ENCODE peak calls at places on chromosomes 6 and 20, in four cellular contexts. K, F, S and R are unnamed samples.

GRCh38 chr6:109978174-109979032 is at the start of gene GPR6:
- DNase-seq in K (peak), F (peak), S (no peak), R (no peak)

GRCh38 chr6:148629910-148630470 is 116.8 kb upstream of the UST start:
- DNase-seq in K (no peak), F (no peak), S (no peak), R (no peak)

GRCh38 chr6:41935190-41935569 is 6.4 kb downstream of the CCND3 start:
- DNase-seq in K (no peak), F (peak), S (no peak), R (no peak)

GRCh38 chr6:7479801-7480266 is 61.6 kb upstream of the DSP start:
- DNase-seq in K (peak), F (no peak), S (no peak), R (no peak)

GRCh38 chr6:111614833-111615582 is 9.3 kb upstream of the TRAF3IP2 start:
- DNase-seq in K (peak), F (peak), S (peak), R (peak)

GRCh38 chr20:24917797-24918578 is 31.1 kb upstream of the CST7 start:
- DNase-seq in K (peak), F (peak), S (no peak), R (no peak)

GRCh38 chr20:56418385-56418861 is 6.4 kb downstream of the CASS4 start:
- DNase-seq in K (no peak), F (no peak), S (no peak), R (no peak)

GRCh38 chr6:95578106-95578410 is 723 bp downstream of the MANEA start:
- DNase-seq in K (no peak), F (no peak), S (no peak), R (no peak)

GRCh38 chr6:74607934-74608333 is 597.9 kb downstream of the COL12A1 start:
- DNase-seq in K (no peak), F (no peak), S (no peak), R (no peak)

GRCh38 chr6:165910184-165910583 is 247.1 kb upstream of the PDE10A start:
- DNase-seq in K (no peak), F (no peak), S (no peak), R (no peak)

GRCh38 chr6:151112130-151112529 is 127.6 kb upstream of the AKAP12 start:
- DNase-seq in K (no peak), F (no peak), S (no peak), R (no peak)

GRCh38 chr6:153625089-153625488 is 414.0 kb upstream of the OPRM1 start:
- DNase-seq in K (no peak), F (no peak), S (no peak), R (no peak)

GRCh38 chr20:13649548-13649947 is 10.8 kb upstream of the TASP1 start:
- DNase-seq in K (no peak), F (no peak), S (peak), R (peak)

GRCh38 chr6:27505209-27506027 is 32.5 kb upstream of the ZNF184 start:
- DNase-seq in K (no peak), F (peak), S (no peak), R (no peak)

GRCh38 chr20:56796345-56796744 is 167.2 kb downstream of the TFAP2C start:
- DNase-seq in K (no peak), F (peak), S (no peak), R (no peak)

GRCh38 chr6:28311139-28311823 is 24.7 kb downstream of the ZSCAN31 start:
- DNase-seq in K (no peak), F (peak), S (no peak), R (no peak)

GRCh38 chr6:84774174-84775158 is 10.1 kb upstream of the TBX18 start:
- DNase-seq in K (no peak), F (no peak), S (peak), R (peak)

GRCh38 chr6:115444079-115444478 is 616.6 kb downstream of the FRK start:
- DNase-seq in K (no peak), F (no peak), S (no peak), R (no peak)

GRCh38 chr6:159875194-159875593 is 15.6 kb upstream of the MAS1 start:
- DNase-seq in K (no peak), F (no peak), S (no peak), R (no peak)

GRCh38 chr20:57952136-57952535 is 242.3 kb upstream of the PMEPA1 start:
- DNase-seq in K (no peak), F (no peak), S (no peak), R (no peak)

GRCh38 chr6:84766796-84767590 is 2.6 kb upstream of the TBX18 start:
- DNase-seq in K (no peak), F (no peak), S (no peak), R (no peak)

GRCh38 chr6:37047933-37048850 is 42.7 kb downstream of the FGD2 start:
- DNase-seq in K (no peak), F (no peak), S (no peak), R (no peak)

GRCh38 chr20:380763-381580 is 412 bp downstream of the TRIB3 start:
- DNase-seq in K (peak), F (peak), S (no peak), R (no peak)

GRCh38 chr6:48765352-48765961 is 654.5 kb upstream of the PTCHD4 start:
- DNase-seq in K (peak), F (peak), S (no peak), R (no peak)

GRCh38 chr6:45479834-45480696 is 102.3 kb upstream of the SUPT3H start:
- DNase-seq in K (no peak), F (peak), S (no peak), R (no peak)

GRCh38 chr6:112883095-112883494 is 536.0 kb downstream of the RFPL4B start:
- DNase-seq in K (no peak), F (no peak), S (no peak), R (no peak)

GRCh38 chr20:57902478-57902877 is 192.7 kb upstream of the PMEPA1 start:
- DNase-seq in K (no peak), F (peak), S (no peak), R (no peak)

GRCh38 chr20:53100476-53100911 is 128.3 kb downstream of the TSHZ2 start:
- DNase-seq in K (no peak), F (no peak), S (no peak), R (no peak)

GRCh38 chr6:52975580-52975979 is 19.5 kb downstream of the GSTA4 start:
- DNase-seq in K (no peak), F (no peak), S (no peak), R (no peak)

GRCh38 chr20:57548177-57549058 is 12.5 kb upstream of the PCK1 start:
- DNase-seq in K (no peak), F (no peak), S (no peak), R (no peak)

GRCh38 chr20:15863735-15864134 is 709.5 kb downstream of the KIF16B start:
- DNase-seq in K (no peak), F (no peak), S (no peak), R (no peak)

GRCh38 chr20:63296411-63297299 is 3.7 kb downstream of the COL20A1 start:
- DNase-seq in K (no peak), F (no peak), S (no peak), R (no peak)

GRCh38 chr20:40265872-40266533 is 423.0 kb downstream of the MAFB start:
- DNase-seq in K (peak), F (peak), S (no peak), R (no peak)

GRCh38 chr6:37047421-37047931 is 42.0 kb downstream of the FGD2 start:
- DNase-seq in K (no peak), F (no peak), S (no peak), R (no peak)

GRCh38 chr6:25307805-25308494 is 28.8 kb downstream of the CARMIL1 start:
- DNase-seq in K (no peak), F (no peak), S (no peak), R (no peak)

GRCh38 chr20:48246391-48246790 is 461.1 kb upstream of the SULF2 start:
- DNase-seq in K (no peak), F (no peak), S (no peak), R (no peak)

GRCh38 chr20:48238781-48239180 is 453.5 kb upstream of the SULF2 start:
- DNase-seq in K (no peak), F (no peak), S (peak), R (no peak)

GRCh38 chr20:48238326-48238725 is 453.0 kb upstream of the SULF2 start:
- DNase-seq in K (no peak), F (no peak), S (peak), R (no peak)

GRCh38 chr20:48242623-48243022 is 457.3 kb upstream of the SULF2 start:
- DNase-seq in K (no peak), F (no peak), S (no peak), R (no peak)

GRCh38 chr20:48241482-48241881 is 456.2 kb upstream of the SULF2 start:
- DNase-seq in K (no peak), F (no peak), S (peak), R (no peak)
- TF ChIP-seq CTCF in K (no peak), F (no peak), S (no peak), R (no peak)

GRCh38 chr20:44966030-44966961 is at the start of gene STK4:
- DNase-seq in K (peak), F (peak), S (peak), R (peak)
- TF ChIP-seq POLR2A in K (no peak), F (peak), S (peak), R (peak)

GRCh38 chr6:143698759-143699750 is 21.3 kb downstream of the PHACTR2 start:
- DNase-seq in K (no peak), F (no peak), S (no peak), R (no peak)
- TF ChIP-seq CTCF in K (no peak), F (no peak), S (no peak), R (no peak)

GRCh38 chr20:46823271-46823747 is 71.3 kb upstream of the EYA2 start:
- DNase-seq in K (peak), F (no peak), S (no peak), R (no peak)

GRCh38 chr20:46816097-46816496 is 78.5 kb upstream of the EYA2 start:
- DNase-seq in K (no peak), F (no peak), S (no peak), R (no peak)

GRCh38 chr20:46816916-46817638 is 77.6 kb upstream of the EYA2 start:
- DNase-seq in K (no peak), F (no peak), S (no peak), R (no peak)

GRCh38 chr20:46823753-46824152 is 70.9 kb upstream of the EYA2 start:
- DNase-seq in K (no peak), F (no peak), S (no peak), R (no peak)

GRCh38 chr20:46820682-46821081 is 74.0 kb upstream of the EYA2 start:
- DNase-seq in K (peak), F (no peak), S (no peak), R (no peak)
- TF ChIP-seq POLR2A in K (no peak), F (no peak), S (no peak), R (no peak)